ENCODE peak calls at places on chromosomes 6 and 20, in six cellular contexts. J, K, P, L, F and T are unnamed samples.

GRCh38 chr6:103101267-103101666 is 1707.8 kb downstream of the GRIK2 start:
- DNase-seq in J (no peak), K (no peak), P (no peak), L (no peak), F (no peak), T (no peak)

GRCh38 chr6:136317023-136317649 is 27.5 kb upstream of the BCLAF1 start:
- DNase-seq in J (no peak), K (no peak), P (peak), L (peak), F (peak), T (peak)

GRCh38 chr6:45946352-45946751 is 69.3 kb downstream of the CLIC5 start:
- DNase-seq in J (peak), K (no peak), P (peak), L (peak), F (peak), T (peak)

GRCh38 chr6:131173680-131174079 is 38.4 kb downstream of the AKAP7 start:
- DNase-seq in J (no peak), K (no peak), P (no peak), L (peak), F (peak), T (peak)

GRCh38 chr6:47247227-47247797 is 62.4 kb downstream of the TNFRSF21 start:
- DNase-seq in J (peak), K (no peak), P (no peak), L (peak), F (peak), T (no peak)

GRCh38 chr6:4931530-4932505 is 72.0 kb downstream of the RPP40 start:
- DNase-seq in J (no peak), K (no peak), P (no peak), L (no peak), F (peak), T (no peak)

GRCh38 chr6:148868901-148869300 is 122.1 kb downstream of the UST start:
- DNase-seq in J (no peak), K (no peak), P (no peak), L (no peak), F (no peak), T (peak)

GRCh38 chr6:108353853-108354252 is 59.0 kb downstream of the AFG1L start:
- DNase-seq in J (no peak), K (no peak), P (no peak), L (no peak), F (no peak), T (no peak)

GRCh38 chr6:89483111-89483720 is 50.3 kb downstream of the ANKRD6 start:
- DNase-seq in J (peak), K (no peak), P (peak), L (peak), F (no peak), T (peak)

GRCh38 chr20:1663917-1664316 is 6.3 kb upstream of the SIRPG start:
- DNase-seq in J (no peak), K (no peak), P (no peak), L (peak), F (peak), T (peak)

GRCh38 chr6:83884523-83884922 is 25.0 kb downstream of the CYB5R4 start:
- DNase-seq in J (no peak), K (no peak), P (no peak), L (peak), F (peak), T (peak)

GRCh38 chr6:45076217-45076616 is 251.9 kb upstream of the RUNX2 start:
- DNase-seq in J (no peak), K (no peak), P (no peak), L (peak), F (peak), T (peak)

GRCh38 chr6:69783124-69783523 is 13.7 kb downstream of the LMBRD1 start:
- DNase-seq in J (no peak), K (no peak), P (no peak), L (no peak), F (no peak), T (no peak)

GRCh38 chr20:22775671-22776139 is 191.3 kb upstream of the FOXA2 start:
- DNase-seq in J (no peak), K (no peak), P (no peak), L (peak), F (peak), T (peak)

GRCh38 chr20:5504061-5504739 is 187.4 kb upstream of the PROKR2 start:
- DNase-seq in J (peak), K (peak), P (peak), L (peak), F (peak), T (peak)

GRCh38 chr6:107421696-107422256 is 37.6 kb downstream of the PDSS2 start:
- DNase-seq in J (no peak), K (no peak), P (no peak), L (no peak), F (no peak), T (no peak)

GRCh38 chr20:31593221-31594001 is 11.7 kb upstream of the ID1 start:
- DNase-seq in J (no peak), K (peak), P (no peak), L (peak), F (peak), T (peak)

GRCh38 chr20:25858495-25859425 is 162.1 kb upstream of the ZNF337 start:
- DNase-seq in J (no peak), K (no peak), P (no peak), L (no peak), F (no peak), T (no peak)

GRCh38 chr6:71855406-71855805 is 30.9 kb upstream of the RIMS1 start:
- DNase-seq in J (no peak), K (no peak), P (no peak), L (no peak), F (no peak), T (no peak)
- TF ChIP-seq CTCF in J (no peak), K (no peak), P (no peak), L (no peak), F (peak), T (no peak)

DNA sequence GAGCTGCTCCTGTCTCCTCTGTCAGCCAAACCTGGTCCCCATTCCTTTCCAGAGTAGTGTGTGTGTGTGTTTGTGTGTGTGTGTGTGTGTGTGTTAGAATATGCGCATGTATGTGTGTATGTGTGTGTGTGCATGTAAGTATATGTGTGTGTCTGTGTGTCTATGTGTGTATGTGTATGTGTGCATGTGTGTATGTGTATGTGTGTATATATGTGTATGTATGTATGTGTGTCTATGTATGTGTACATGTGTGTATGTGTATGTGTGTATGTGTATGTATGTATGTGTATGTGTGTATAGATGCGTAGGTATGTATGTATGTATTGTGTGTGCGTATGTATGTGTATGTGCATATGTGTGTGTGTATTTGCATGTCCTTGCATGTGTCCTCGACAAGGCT is 79.5 kb downstream of the AGPAT4 start:
- DNase-seq in J (no peak), K (no peak), P (no peak), L (no peak), F (no peak), T (no peak)
- H3K4me3 ChIP-seq in J (no peak), K (no peak), P (no peak), L (no peak), F (no peak), T (no peak)

GRCh38 chr20:57598060-57598459 is 22.2 kb downstream of the ZBP1 start:
- DNase-seq in J (no peak), K (no peak), P (no peak), L (no peak), F (no peak), T (no peak)
- TF ChIP-seq CTCF in J (no peak), K (no peak), P (no peak), L (no peak), F (no peak), T (no peak)

DNA sequence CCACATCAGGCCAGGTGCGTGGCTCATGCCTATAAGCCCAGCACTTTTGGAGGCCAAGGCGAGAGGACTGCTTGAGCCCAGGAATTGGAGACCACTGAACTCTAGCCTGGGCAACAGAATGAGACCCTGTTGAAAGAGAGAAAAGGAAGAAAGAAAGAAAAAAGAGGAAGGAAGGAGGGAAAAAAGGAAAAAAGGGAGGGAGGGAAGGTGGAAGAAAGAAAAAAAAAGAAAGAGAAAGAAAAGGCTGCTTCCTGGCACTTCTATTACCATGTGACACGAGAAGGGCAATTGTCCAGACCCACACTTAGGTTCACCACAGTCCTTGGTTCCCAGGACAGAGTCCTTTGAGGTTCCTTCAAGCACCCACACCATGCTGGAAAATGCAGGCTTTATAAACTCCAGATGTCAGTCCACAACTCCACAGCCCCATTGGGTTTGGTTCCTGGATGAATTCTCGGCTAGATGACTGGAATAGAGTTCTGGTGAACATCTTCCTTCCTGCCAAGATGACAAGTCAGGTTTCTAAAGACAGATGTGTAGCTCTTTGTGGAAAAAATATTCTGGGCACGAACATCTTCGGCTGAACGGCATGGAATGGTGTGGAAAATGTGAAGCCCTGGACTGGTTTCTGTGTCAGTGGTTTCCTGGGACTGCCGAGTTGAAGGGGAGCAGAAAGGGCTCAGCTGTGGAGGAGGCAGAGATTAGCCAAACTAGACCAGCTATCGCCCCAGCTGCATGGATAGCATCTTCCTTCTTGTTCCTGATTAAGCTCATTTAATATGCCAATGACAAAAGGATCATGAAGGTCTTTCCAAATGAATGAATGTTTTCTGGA is 32.5 kb downstream of the NT5E start:
- DNase-seq in J (no peak), K (no peak), P (no peak), L (peak), F (peak), T (peak)
- H3K4me3 ChIP-seq in J (no peak), K (no peak), P (no peak), L (no peak), F (no peak), T (peak)

GRCh38 chr6:116472710-116473109 is 11.5 kb downstream of the CALHM6 start:
- DNase-seq in J (no peak), K (no peak), P (no peak), L (no peak), F (no peak), T (peak)

GRCh38 chr6:116475151-116475550 is 14.0 kb downstream of the CALHM6 start:
- DNase-seq in J (no peak), K (no peak), P (no peak), L (no peak), F (no peak), T (no peak)

DNA sequence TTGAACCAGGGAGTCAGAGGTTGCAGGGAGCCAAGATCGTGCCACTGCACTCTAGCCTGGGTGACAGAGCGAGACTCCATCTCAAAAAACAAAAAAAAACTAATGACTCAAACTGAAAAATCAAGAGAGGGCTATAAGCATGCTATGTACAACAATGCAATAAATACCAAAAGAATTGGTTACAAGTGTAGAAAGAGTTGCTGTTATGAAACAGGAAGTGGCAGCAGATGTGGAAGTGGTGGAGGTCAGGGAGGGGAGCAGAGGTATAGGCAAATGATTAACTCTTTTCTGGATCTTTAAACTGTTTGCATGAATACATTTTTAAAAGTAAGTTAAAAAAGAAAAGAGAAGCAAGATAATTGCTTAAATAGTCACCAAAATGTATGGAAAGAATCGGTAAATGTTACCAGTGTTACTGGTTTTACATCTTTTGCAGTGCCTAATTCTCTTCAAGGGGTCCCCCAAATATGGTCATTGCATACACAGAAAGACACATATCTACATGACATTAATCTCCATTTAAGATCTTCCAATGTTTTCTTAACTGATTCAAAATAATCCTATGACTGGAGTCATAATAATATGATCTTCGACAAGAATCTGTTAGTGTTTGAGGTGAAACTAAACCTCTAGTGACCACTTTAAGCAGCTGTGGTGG is 15.0 kb downstream of the CALHM6 start:
- DNase-seq in J (no peak), K (no peak), P (no peak), L (peak), F (peak), T (no peak)
- TF ChIP-seq CTCF in J (no peak), K (no peak), P (no peak), L (no peak), F (no peak), T (no peak)

DNA sequence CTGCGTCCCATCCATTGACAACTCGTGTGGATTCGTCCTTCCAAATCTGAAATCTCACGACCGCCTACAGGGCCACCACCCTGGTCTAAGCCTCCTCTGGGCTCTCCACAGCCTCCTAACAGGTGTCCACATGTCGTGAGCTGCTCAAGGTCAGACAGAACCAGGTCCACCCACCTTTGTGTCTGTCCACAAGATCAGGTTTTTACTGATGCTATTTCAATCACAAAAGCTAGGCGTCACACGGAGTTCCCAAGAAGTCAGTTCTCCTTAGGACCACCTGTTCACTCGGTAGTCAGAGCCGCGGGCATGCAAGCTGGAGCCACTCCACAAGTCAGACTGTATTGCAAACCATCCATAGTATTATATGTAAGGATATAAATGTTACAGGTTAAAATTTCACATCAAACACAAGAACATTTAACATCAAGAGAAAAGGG is 540 bp upstream of the DNPH1 start:
- DNase-seq in J (no peak), K (no peak), P (no peak), L (no peak), F (no peak), T (no peak)
- H3K4me3 ChIP-seq in J (peak), K (peak), P (peak), L (peak), F (peak), T (no peak)

GRCh38 chr20:34525709-34526416 is 9.6 kb downstream of the DYNLRB1 start:
- DNase-seq in J (peak), K (peak), P (peak), L (peak), F (peak), T (peak)
- TF ChIP-seq CTCF in J (no peak), K (no peak), P (no peak), L (no peak), F (no peak), T (no peak)

DNA sequence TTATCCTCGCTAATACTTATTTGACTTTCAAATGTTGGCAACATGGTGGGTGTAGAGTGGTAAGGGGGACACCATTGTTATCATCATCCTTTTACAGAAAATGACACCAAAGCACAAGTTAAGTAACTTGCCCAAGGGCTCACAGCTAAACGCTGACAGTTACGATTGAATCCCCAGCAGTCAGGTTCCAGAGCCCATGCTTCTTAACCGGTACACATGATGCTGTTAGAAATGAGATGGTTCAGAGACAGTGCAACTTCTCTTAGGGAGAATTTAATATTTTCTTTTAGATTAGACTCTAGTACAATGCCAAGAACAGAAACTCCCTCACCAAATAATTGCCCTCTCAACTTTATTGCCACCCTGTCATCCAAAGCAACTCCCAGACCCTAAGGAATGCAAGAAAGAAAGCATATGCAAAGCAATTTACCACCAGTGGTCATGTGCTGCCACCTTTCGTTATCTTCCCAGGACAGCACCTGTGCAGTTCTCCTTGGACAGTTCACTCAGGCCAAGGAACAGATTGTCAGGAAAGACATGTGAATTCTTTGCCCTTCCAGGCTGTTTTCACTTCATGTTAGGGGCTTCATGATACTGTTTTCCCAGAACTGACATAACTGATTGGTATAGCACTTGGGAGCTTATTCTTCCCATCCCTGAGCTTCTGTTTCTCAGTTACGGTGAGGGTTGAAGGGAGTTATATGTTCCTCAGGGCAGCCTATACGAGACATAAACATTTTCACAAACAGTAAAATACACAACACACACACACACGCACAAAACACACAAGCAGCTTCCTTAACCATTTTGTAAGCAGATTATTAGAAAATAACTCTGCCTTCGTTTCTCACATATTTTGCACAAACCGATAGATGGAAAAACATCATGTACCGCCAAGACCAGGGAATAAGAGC is 5.1 kb downstream of the HLA-DMA start:
- DNase-seq in J (no peak), K (no peak), P (no peak), L (peak), F (peak), T (peak)
- H3K4me3 ChIP-seq in J (no peak), K (no peak), P (no peak), L (no peak), F (no peak), T (no peak)